ENCODE peak calls at places on chromosomes 4 and X, in six cellular contexts. Q is mammary epithelial cell, V is brain microvascular endothelial cell, O is astrocyte, I is hepatocyte, E is body of pancreas. K is an unnamed sample.

GRCh38 chr4:74157116-74157742 is 689 bp upstream of the MTHFD2L start:
- DNase-seq in E (no peak), O (peak), V (peak), I (no peak), Q (no peak), K (peak)

GRCh38 chrX:115093206-115093605 is 75.8 kb upstream of the IL13RA2 start:
- DNase-seq in V (no peak), E (no peak), I (no peak), O (peak), Q (peak), K (no peak)

GRCh38 chr4:174080361-174080760 is 203.1 kb downstream of the FBXO8 start:
- DNase-seq in Q (no peak), V (no peak), I (peak), E (no peak), O (no peak), K (peak)

GRCh38 chr4:4921077-4921476 is 61.6 kb downstream of the MSX1 start:
- DNase-seq in O (no peak), Q (no peak), E (no peak), I (no peak), V (no peak), K (no peak)

GRCh38 chr4:3388461-3389185 is 53.1 kb upstream of the HGFAC start:
- DNase-seq in Q (peak), I (no peak), E (no peak), O (peak), V (peak), K (peak)

GRCh38 chr4:25424539-25425228 is 47.6 kb downstream of the ANAPC4 start:
- DNase-seq in O (no peak), V (no peak), I (no peak), E (no peak), Q (no peak), K (no peak)

GRCh38 chrX:10050481-10050880 is 83.3 kb downstream of the CLDN34 start:
- DNase-seq in V (no peak), Q (peak), E (no peak), I (no peak), O (peak), K (peak)

GRCh38 chr4:47814896-47815295 is 23.0 kb downstream of the CORIN start:
- DNase-seq in I (no peak), O (no peak), V (peak), Q (no peak), E (no peak), K (no peak)

GRCh38 chrX:16643160-16643559 is 6.8 kb upstream of the S100G start:
- DNase-seq in I (no peak), Q (peak), E (no peak), O (peak), V (peak), K (peak)

GRCh38 chrX:53223955-53224859 is 800 bp downstream of the KDM5C start:
- DNase-seq in O (peak), I (peak), V (peak), E (no peak), Q (peak), K (peak)

GRCh38 chrX:16188687-16189086 is 21.4 kb downstream of the MAGEB17 start:
- DNase-seq in Q (peak), I (no peak), O (peak), E (no peak), V (no peak), K (peak)

GRCh38 chr4:26342328-26343040 is 21.7 kb downstream of the RBPJ start:
- DNase-seq in Q (peak), V (peak), O (peak), I (peak), E (no peak), K (peak)

GRCh38 chrX:20363003-20363674 is 96.4 kb upstream of the RPS6KA3 start:
- DNase-seq in V (peak), E (no peak), I (peak), Q (no peak), O (peak), K (no peak)

GRCh38 chr4:148311493-148311892 is 130.7 kb downstream of the NR3C2 start:
- DNase-seq in I (no peak), Q (no peak), O (peak), V (no peak), E (no peak), K (no peak)

GRCh38 chr4:171022698-171023378 is 790.4 kb upstream of the GALNTL6 start:
- DNase-seq in Q (no peak), I (no peak), V (no peak), O (no peak), E (no peak), K (no peak)

GRCh38 chrX:12950851-12951589 is 23.9 kb upstream of the TMSB4X start:
- DNase-seq in Q (no peak), E (no peak), O (no peak), I (peak), V (no peak), K (no peak)

GRCh38 chrX:51395807-51396728 is 63.4 kb downstream of the NUDT10 start:
- DNase-seq in Q (no peak), O (no peak), E (peak), V (no peak), I (no peak), K (no peak)

GRCh38 chr4:183601381-183601780 is 57.6 kb downstream of the RWDD4 start:
- DNase-seq in Q (no peak), V (no peak), E (no peak), O (no peak), I (no peak), K (no peak)

GRCh38 chr4:112378858-112379257 is 81.7 kb downstream of the ALPK1 start:
- DNase-seq in E (no peak), V (no peak), O (no peak), I (no peak), Q (no peak), K (no peak)

GRCh38 chr4:55826986-55827385 is 7.4 kb downstream of the EXOC1L start:
- DNase-seq in V (no peak), Q (no peak), I (no peak), O (no peak), E (no peak), K (no peak)

GRCh38 chr4:179817317-179817716 is 2375.1 kb upstream of the AGA start:
- DNase-seq in O (no peak), I (no peak), E (no peak), V (no peak), Q (no peak), K (no peak)

GRCh38 chr4:8618421-8618820 is 25.9 kb downstream of the CPZ start:
- DNase-seq in I (no peak), E (no peak), O (no peak), V (no peak), Q (no peak), K (no peak)

GRCh38 chr4:2441393-2442174 is 22.8 kb downstream of the CFAP99 start:
- DNase-seq in O (peak), I (peak), Q (peak), V (peak), E (peak), K (peak)

GRCh38 chr4:138535316-138535715 is 293.2 kb upstream of the SLC7A11 start:
- DNase-seq in E (no peak), V (peak), I (no peak), Q (no peak), O (peak), K (no peak)

GRCh38 chrX:54785901-54786300 is 12.2 kb downstream of the ITIH6 start:
- DNase-seq in Q (no peak), I (no peak), O (no peak), V (no peak), E (no peak), K (peak)

GRCh38 chr4:145279122-145279960 is 99.0 kb upstream of the OTUD4 start:
- DNase-seq in V (peak), I (no peak), E (no peak), O (peak), Q (peak), K (peak)

GRCh38 chr4:2802618-2803531 is 10.0 kb downstream of the SH3BP2 start:
- DNase-seq in I (no peak), O (no peak), V (no peak), Q (no peak), E (peak), K (no peak)

GRCh38 chrX:121641560-121641959 is 594.1 kb downstream of the GLUD2 start:
- DNase-seq in V (no peak), O (peak), E (no peak), Q (peak), I (no peak), K (peak)

GRCh38 chr4:107050525-107051135 is 14.5 kb upstream of the DKK2 start:
- DNase-seq in E (no peak), Q (no peak), O (no peak), V (no peak), I (peak), K (no peak)

GRCh38 chr4:67403342-67403741 is 142.0 kb downstream of the CENPC start:
- DNase-seq in O (no peak), V (no peak), Q (no peak), E (no peak), I (peak), K (no peak)
- H3K4me3 ChIP-seq in O (no peak), V (no peak), Q (no peak), E (no peak), I (no peak), K (no peak)

DNA sequence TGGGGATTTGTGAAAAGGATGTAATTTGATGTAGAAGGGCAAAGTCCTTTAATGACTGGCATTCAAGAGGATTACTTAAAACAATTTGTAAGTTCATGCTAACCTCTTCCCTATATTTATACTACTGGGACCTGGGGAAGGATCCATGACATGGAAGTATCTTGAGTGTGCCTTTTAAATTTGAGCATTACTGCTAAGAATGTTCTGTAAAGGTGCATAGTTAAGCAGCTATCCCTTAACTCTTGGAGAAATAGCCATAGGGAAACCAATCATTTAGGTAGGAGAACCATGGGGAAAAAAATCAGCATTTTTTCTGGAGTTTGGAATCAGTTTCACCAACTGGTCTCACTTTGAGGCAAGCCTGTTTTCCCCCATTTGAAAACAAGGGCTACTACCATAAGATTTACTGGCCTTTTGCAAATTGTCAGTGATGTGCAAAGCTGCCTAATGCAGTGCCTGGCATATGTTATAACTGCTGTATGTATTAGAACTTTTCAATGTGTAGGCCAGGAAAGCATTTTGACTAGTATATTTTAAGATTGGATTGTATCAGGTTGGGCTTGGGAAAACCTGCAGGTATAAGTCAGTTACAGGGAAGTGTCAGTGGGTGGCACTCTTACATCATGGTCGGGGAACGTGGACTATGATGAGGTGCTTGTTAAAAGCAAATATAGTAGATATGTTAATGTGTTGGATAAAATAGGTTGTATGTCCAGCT is 72.1 kb downstream of the PRSS12 start:
- DNase-seq in V (peak), E (peak), I (peak), O (peak), Q (peak), K (peak)
- TF ChIP-seq CTCF in V (peak), E (peak), I (peak), O (peak), Q (peak), K (peak)

DNA sequence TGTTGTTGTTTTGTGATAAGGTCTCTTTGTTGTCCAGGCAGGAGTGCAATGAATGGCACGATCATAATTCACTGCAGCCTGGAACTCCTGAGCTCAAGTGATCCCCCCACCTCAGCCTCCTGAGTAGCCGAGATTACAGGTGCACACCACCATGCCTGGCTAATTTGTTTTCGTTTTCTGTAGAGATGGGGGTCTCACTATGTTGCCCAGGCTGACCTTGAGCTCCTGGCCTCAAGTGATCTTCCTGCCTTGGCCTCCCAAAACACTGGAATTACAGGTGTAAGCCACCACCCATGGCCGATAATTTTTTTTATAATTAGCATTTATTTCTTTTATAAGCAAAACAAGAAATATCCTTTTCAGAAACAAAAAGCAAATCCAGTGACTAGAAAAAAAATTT is 3.6 kb downstream of the PLAC8 start:
- DNase-seq in V (no peak), E (no peak), O (no peak), I (no peak), Q (no peak), K (no peak)
- H3K4me3 ChIP-seq in V (no peak), E (no peak), O (no peak), I (no peak), Q (no peak), K (no peak)

GRCh38 chrX:119636419-119636818 is 30.2 kb upstream of the NKRF start:
- DNase-seq in E (no peak), O (no peak), Q (no peak), V (no peak), I (no peak), K (no peak)
- TF ChIP-seq CTCF in E (no peak), O (no peak), Q (no peak), V (no peak), I (no peak), K (no peak)

DNA sequence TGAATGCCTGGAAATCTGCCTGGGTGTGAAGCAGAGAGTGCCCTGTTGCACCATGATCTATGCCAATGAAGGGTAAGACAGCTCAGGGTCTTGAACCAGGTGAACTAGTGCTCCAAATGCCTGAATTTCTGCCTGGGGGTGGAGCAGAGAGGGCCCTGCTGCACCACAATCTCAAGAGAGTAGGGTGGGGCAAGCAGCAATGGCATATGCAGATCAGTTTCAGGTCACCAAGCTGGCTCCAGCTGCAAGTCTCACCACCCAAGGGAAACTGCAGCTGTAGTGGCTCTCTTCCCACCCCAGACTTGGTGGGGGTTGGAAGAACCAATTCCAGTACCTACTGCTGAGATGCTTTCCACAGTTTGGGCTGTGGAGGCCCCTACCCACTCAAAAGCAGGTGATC is 147.0 kb downstream of the SPANXN1 start:
- DNase-seq in I (no peak), O (no peak), V (no peak), Q (no peak), E (no peak), K (no peak)
- H3K4me3 ChIP-seq in I (no peak), O (no peak), V (no peak), Q (no peak), E (no peak), K (no peak)